ENCODE peak calls at places on chromosomes 6 and 20, in eight cellular contexts. G, D, W, H, K, Z, J and M are unnamed samples.

GRCh38 chr6:112156694-112157093 is 69.3 kb downstream of the FAM229B start:
- DNase-seq in G (no peak), D (no peak), W (no peak), H (no peak), K (peak), Z (no peak), J (no peak), M (no peak)

GRCh38 chr6:56938634-56939294 is 16.1 kb upstream of the BEND6 start:
- DNase-seq in G (peak), D (no peak), W (no peak), H (no peak), K (peak), Z (peak), J (peak), M (no peak)

GRCh38 chr6:138666636-138667035 is 106.9 kb upstream of the CCDC28A start:
- DNase-seq in G (no peak), D (no peak), W (no peak), H (no peak), K (peak), Z (peak), J (no peak), M (no peak)

GRCh38 chr6:36033935-36034334 is 6.3 kb downstream of the MAPK14 start:
- DNase-seq in G (no peak), D (no peak), W (no peak), H (no peak), K (peak), Z (no peak), J (no peak), M (no peak)

GRCh38 chr6:167426620-167427019 is 101.7 kb downstream of the TTLL2 start:
- DNase-seq in G (no peak), D (no peak), W (no peak), H (no peak), K (no peak), Z (no peak), J (no peak), M (no peak)

GRCh38 chr6:142332393-142333080 is 30.7 kb downstream of the ADGRG6 start:
- DNase-seq in G (no peak), D (no peak), W (no peak), H (no peak), K (no peak), Z (no peak), J (no peak), M (no peak)

GRCh38 chr6:117136702-117137101 is 128.7 kb upstream of the VGLL2 start:
- DNase-seq in G (no peak), D (no peak), W (no peak), H (no peak), K (no peak), Z (no peak), J (no peak), M (no peak)

GRCh38 chr20:18304618-18305017 is 16.3 kb downstream of the ZNF133 start:
- DNase-seq in G (no peak), D (no peak), W (no peak), H (no peak), K (peak), Z (no peak), J (no peak), M (no peak)

GRCh38 chr6:124795879-124796838 is 166.1 kb upstream of the RNF217 start:
- DNase-seq in G (no peak), D (no peak), W (no peak), H (peak), K (peak), Z (no peak), J (no peak), M (no peak)

GRCh38 chr20:50625986-50626677 is 65.2 kb downstream of the RIPOR3 start:
- DNase-seq in G (no peak), D (no peak), W (no peak), H (peak), K (peak), Z (no peak), J (no peak), M (no peak)
- TF ChIP-seq CTCF in G (peak), D (peak), W (peak), H (peak), K (peak), Z (peak), J (peak), M (peak)

DNA sequence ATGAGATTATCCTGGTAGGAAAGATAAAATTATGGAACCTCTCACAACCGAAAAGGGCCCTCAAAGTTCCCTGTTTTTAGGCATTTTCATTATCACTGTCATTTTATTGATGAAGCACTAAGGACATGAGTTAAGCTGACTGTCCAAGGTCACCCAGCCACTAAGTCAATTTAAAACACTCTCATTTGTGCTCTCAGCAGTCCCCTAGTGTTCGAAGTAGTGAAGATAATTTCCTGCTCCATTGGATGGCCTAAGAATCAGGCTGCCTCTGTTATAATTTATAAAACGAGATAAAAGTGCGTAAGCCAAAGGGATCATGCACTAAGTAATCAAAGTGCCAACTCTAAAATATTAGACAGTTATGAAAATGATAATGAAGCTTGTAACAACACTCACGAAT is 169.1 kb downstream of the KIF16B start:
- DNase-seq in G (no peak), D (no peak), W (no peak), H (no peak), K (no peak), Z (no peak), J (no peak), M (no peak)
- TF ChIP-seq CTCF in G (no peak), D (no peak), W (no peak), H (no peak), K (no peak), Z (no peak), J (no peak), M (no peak)

GRCh38 chr20:31740656-31741323 is 1.7 kb downstream of the TPX2 start:
- DNase-seq in G (no peak), D (no peak), W (no peak), H (no peak), K (no peak), Z (no peak), J (no peak), M (no peak)

GRCh38 chr20:31740208-31740607 is 1.1 kb downstream of the TPX2 start:
- DNase-seq in G (no peak), D (no peak), W (no peak), H (no peak), K (peak), Z (no peak), J (no peak), M (no peak)

GRCh38 chr20:31739550-31739863 is 417 bp downstream of the TPX2 start:
- DNase-seq in G (no peak), D (no peak), W (no peak), H (no peak), K (no peak), Z (no peak), J (no peak), M (no peak)

GRCh38 chr20:31738729-31739549 is at the start of gene TPX2:
- DNase-seq in G (peak), D (peak), W (peak), H (peak), K (peak), Z (peak), J (peak), M (peak)
- TF ChIP-seq CTCF in G (peak), D (no peak), W (peak), H (no peak), K (no peak), Z (peak), J (no peak), M (peak)

DNA sequence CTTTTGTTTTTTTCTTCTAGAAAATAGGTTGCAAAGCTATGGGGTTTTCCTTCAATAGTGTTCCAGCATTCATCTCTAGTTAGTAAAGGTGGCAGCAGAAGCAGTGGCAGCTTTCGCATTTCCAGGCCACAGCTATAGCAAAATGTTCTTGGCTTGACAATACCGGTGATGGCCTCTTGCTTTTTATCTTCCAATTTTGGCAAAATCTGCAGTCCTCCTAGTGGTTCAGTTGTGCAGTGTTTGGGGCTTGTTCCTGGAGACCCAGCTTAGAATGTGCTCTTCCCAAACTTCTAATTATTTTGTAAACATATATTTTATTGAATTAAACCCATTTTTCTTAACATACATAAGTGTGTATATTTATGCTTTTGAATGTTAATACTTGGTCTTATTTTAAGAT is 370.6 kb upstream of the MAN1A1 start:
- DNase-seq in G (no peak), D (no peak), W (no peak), H (no peak), K (peak), Z (no peak), J (no peak), M (no peak)
- TF ChIP-seq CTCF in G (peak), D (no peak), W (no peak), H (no peak), K (peak), Z (peak), J (peak), M (no peak)

DNA sequence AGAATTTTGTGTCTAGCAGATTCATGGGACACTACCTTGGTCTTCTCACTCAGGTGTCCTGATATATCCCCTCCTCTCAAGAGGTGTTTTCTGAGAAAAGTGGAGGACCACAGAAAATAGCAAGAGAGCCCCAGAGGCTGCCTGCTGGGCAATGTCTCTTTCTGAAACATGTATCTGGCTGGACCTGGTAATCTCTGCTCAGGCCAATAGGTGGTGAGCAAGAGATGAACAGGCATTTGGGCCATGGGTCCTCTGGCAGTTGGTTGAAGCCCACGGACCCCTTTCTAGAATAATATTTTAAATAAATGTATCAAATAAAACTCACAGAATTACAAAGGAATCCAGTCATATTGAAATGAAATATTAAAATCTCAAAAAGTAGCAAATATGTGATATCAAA is 8.8 kb upstream of the THBD start:
- DNase-seq in G (no peak), D (no peak), W (no peak), H (no peak), K (no peak), Z (no peak), J (no peak), M (no peak)
- TF ChIP-seq CTCF in G (no peak), D (no peak), W (no peak), H (peak), K (peak), Z (no peak), J (no peak), M (no peak)

GRCh38 chr6:7848229-7848628 is 62.4 kb downstream of the TXNDC5 start:
- DNase-seq in G (no peak), D (no peak), W (no peak), H (no peak), K (no peak), Z (no peak), J (no peak), M (no peak)

GRCh38 chr6:7841781-7842468 is 68.7 kb downstream of the TXNDC5 start:
- DNase-seq in G (no peak), D (no peak), W (no peak), H (no peak), K (peak), Z (no peak), J (no peak), M (no peak)

GRCh38 chr6:7851780-7852179 is 58.8 kb downstream of the TXNDC5 start:
- DNase-seq in G (no peak), D (no peak), W (no peak), H (no peak), K (no peak), Z (no peak), J (no peak), M (no peak)

DNA sequence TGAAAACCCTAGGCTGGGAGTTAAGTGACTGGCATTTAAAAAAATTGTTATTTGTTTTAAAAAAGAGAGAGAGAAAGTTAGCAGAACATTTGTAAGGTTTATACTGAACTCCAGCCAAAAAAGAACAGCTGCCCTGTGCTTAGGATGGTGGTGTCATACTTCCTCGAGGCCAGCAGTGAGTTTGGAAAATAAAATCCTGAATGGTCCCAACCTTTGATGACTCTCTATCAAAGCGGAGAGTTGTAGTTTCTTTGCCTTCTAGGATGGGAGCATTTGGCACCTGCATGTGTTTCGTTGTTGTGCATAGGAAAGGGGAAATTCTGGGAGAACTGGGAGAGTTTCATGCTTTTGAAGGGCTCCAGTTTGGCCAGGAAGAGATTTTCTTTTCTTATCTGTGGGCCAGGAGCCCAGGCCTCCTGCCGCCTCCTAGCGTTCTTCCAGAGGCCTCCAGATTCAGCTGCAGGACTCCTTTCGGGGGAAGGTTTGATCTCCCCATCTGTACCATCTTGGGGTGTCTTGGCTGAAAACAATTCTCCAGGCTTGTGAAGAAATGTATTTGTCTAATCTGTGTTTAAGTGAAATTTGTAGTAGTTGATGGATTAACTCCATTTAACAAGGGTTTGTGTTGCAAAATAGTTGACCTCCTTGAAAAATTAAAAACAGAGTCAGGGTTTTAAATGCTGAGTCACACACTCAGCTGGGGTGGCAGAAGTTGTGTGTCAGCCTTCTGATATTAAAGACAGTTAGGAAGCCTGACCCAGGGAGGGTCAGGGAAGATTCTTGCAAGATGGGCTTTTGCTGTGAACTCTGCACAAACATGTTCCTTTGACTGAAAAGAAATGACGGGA is 63.4 kb downstream of the TXNDC5 start:
- DNase-seq in G (peak), D (no peak), W (no peak), H (no peak), K (peak), Z (no peak), J (no peak), M (no peak)
- TF ChIP-seq CTCF in G (peak), D (no peak), W (peak), H (no peak), K (peak), Z (no peak), J (no peak), M (no peak)

GRCh38 chr6:148612043-148612442 is 134.8 kb upstream of the UST start:
- DNase-seq in G (no peak), D (no peak), W (no peak), H (no peak), K (no peak), Z (no peak), J (no peak), M (no peak)

GRCh38 chr6:148611213-148611612 is 135.6 kb upstream of the UST start:
- DNase-seq in G (peak), D (no peak), W (no peak), H (no peak), K (peak), Z (peak), J (peak), M (no peak)

DNA sequence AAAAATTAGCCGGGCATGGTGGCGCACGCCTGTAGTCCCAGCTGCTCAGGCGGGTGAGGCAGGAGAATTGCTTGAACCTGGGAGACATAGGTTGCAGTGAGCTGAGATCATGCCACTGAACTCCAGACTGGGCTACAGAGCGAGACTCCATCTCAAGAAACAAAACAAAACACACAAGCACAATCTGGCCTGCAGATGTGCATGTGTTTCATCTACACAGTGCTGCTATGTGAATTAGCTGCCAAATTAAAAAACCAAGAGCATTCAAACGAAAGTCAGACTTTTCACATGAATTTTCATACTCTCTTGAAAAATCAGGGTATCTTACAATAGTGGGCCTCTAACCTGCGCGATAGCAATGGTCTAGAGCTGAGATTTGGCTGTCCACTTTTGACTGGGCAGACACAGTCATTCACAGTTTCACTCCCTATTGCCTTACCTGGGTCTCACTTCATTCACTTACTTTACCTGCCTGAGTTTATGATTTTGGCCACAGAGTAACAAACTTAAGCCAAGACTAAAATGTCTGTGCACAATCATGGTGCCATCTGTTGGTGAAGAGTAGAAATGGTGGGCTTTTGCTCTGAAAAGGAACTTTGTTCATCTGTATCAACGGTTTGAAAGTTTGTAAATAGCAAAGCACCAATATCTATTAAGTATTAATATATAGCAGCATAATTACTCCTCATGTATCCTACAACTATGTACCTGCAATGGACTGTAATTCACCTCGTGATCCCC is 138.4 kb upstream of the UST start:
- DNase-seq in G (no peak), D (no peak), W (no peak), H (no peak), K (peak), Z (no peak), J (no peak), M (no peak)
- TF ChIP-seq CTCF in G (peak), D (peak), W (peak), H (peak), K (peak), Z (peak), J (peak), M (peak)

DNA sequence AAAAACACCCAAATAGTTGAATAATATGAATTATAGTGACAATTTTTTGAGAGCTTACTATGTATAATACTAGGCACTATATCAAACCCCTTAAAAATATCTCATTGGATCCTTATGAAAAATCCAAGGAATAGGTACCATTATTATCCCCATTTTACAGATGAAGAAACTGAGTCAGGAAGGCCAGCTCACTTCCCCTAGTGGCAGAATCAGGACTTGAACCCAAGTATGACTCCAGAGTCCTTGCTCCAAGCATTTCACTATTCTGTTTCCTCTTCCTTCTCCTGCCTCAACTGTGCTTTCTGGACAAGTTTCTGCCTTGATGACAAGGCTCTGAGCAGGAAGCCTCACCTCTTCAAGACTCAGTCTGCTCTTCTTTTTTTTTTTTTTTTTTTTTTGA is 10.8 kb upstream of the PARD6B start:
- DNase-seq in G (no peak), D (no peak), W (no peak), H (no peak), K (no peak), Z (no peak), J (no peak), M (no peak)
- TF ChIP-seq CTCF in G (no peak), D (no peak), W (no peak), H (no peak), K (no peak), Z (no peak), J (no peak), M (no peak)

GRCh38 chr6:155325700-155326516 is 11.6 kb upstream of the TFB1M start:
- DNase-seq in G (no peak), D (no peak), W (no peak), H (no peak), K (no peak), Z (no peak), J (no peak), M (no peak)
- TF ChIP-seq CTCF in G (no peak), D (no peak), W (no peak), H (no peak), K (no peak), Z (no peak), J (no peak), M (no peak)

DNA sequence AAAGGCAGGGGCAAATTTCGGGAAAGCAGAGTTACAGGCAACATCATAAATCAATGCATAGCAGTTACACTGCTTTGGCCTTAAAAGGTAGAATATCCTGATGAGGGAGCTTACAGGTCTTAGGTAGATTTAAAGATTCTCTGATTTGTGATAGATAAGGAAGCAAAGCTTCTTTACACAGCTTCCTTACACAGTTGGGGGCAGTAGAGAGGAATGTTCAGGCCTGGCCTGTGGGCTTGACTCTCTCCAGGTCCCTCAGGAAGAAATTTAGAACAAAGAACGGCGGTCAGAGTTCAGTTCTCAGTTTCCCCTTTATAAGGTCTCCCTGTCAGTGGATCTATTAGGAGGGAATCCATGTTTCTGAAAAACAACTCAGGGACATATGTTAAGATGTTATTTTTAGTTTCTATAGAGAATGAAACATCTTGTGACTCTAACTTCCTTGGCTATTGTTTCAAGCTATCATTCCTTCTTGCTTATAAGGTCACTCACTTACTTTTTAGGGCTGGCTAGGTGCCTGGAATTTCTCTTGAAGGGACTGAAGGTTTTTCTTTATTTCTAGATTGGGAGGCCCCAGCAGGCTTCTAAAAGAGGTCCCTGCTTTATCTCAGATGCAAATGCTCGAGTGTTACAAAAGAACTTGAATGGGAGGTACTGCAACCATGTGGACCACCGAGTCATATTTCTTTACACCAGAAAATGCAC is 11.8 kb downstream of the HLA-B start:
- DNase-seq in G (no peak), D (no peak), W (no peak), H (no peak), K (peak), Z (no peak), J (no peak), M (no peak)
- TF ChIP-seq CTCF in G (no peak), D (no peak), W (no peak), H (no peak), K (no peak), Z (no peak), J (no peak), M (no peak)